ENCODE peak calls at places on chromosomes 5 and 9, in ten cellular contexts. One of them, this sample, is unnamed.

GRCh38 chr9:88355166-88355565 is 33.1 kb upstream of the SPIN1 start:
- DNase-seq in BJ: no peak
- DNase-seq in neural crest cell: no peak
- DNase-seq in heart left ventricle: no peak
- DNase-seq in NB4: no peak
- DNase-seq in mesothelial cell of epicardium: no peak
- DNase-seq in foreskin fibroblast: peak; percentile 41
- DNase-seq in colonic mucosa: no peak
- DNase-seq in fibroblast of lung: peak; percentile 7
- DNase-seq in GM20000: no peak
- DNase-seq in this sample: no peak

GRCh38 chr9:128113526-128114325 is 13.8 kb downstream of the PTGES2 start:
- DNase-seq in BJ: no peak
- DNase-seq in neural crest cell: no peak
- DNase-seq in heart left ventricle: peak; percentile 22
- DNase-seq in NB4: no peak
- DNase-seq in mesothelial cell of epicardium: no peak
- DNase-seq in foreskin fibroblast: no peak
- DNase-seq in colonic mucosa: no peak
- DNase-seq in fibroblast of lung: no peak
- DNase-seq in GM20000: no peak
- DNase-seq in this sample: no peak

GRCh38 chr5:120388016-120388781 is 75.9 kb upstream of the PRR16 start:
- DNase-seq in BJ: peak; percentile 94
- DNase-seq in neural crest cell: no peak
- DNase-seq in heart left ventricle: no peak
- DNase-seq in NB4: peak; percentile 89
- DNase-seq in mesothelial cell of epicardium: no peak
- DNase-seq in foreskin fibroblast: peak; percentile 91
- DNase-seq in colonic mucosa: no peak
- DNase-seq in fibroblast of lung: peak; percentile 98
- DNase-seq in GM20000: no peak
- DNase-seq in this sample: peak; percentile 76

GRCh38 chr9:129143031-129143441 is 31.8 kb downstream of the PTPA start:
- DNase-seq in BJ: peak; percentile 72
- DNase-seq in neural crest cell: peak; percentile 83
- DNase-seq in heart left ventricle: peak; percentile 93
- DNase-seq in NB4: peak; percentile 71
- DNase-seq in mesothelial cell of epicardium: peak; percentile 85
- DNase-seq in foreskin fibroblast: peak; percentile 97
- DNase-seq in colonic mucosa: peak; percentile 91
- DNase-seq in fibroblast of lung: peak; percentile 94
- DNase-seq in GM20000: peak; percentile 83
- DNase-seq in this sample: no peak

GRCh38 chr5:168788786-168789185 is 209.6 kb upstream of the PANK3 start:
- DNase-seq in BJ: no peak
- DNase-seq in neural crest cell: no peak
- DNase-seq in heart left ventricle: no peak
- DNase-seq in NB4: no peak
- DNase-seq in mesothelial cell of epicardium: no peak
- DNase-seq in foreskin fibroblast: no peak
- DNase-seq in colonic mucosa: no peak
- DNase-seq in fibroblast of lung: no peak
- DNase-seq in GM20000: no peak
- DNase-seq in this sample: no peak

GRCh38 chr9:105065119-105066088 is 137.4 kb upstream of the ABCA1 start:
- DNase-seq in BJ: no peak
- DNase-seq in neural crest cell: no peak
- DNase-seq in heart left ventricle: no peak
- DNase-seq in NB4: no peak
- DNase-seq in mesothelial cell of epicardium: no peak
- DNase-seq in foreskin fibroblast: no peak
- DNase-seq in colonic mucosa: peak; percentile 30
- DNase-seq in fibroblast of lung: no peak
- DNase-seq in GM20000: no peak
- DNase-seq in this sample: no peak

GRCh38 chr9:114844766-114845165 is 38.9 kb upstream of the TNFSF15 start:
- DNase-seq in BJ: no peak
- DNase-seq in neural crest cell: no peak
- DNase-seq in heart left ventricle: no peak
- DNase-seq in NB4: no peak
- DNase-seq in mesothelial cell of epicardium: no peak
- DNase-seq in foreskin fibroblast: no peak
- DNase-seq in colonic mucosa: no peak
- DNase-seq in fibroblast of lung: no peak
- DNase-seq in GM20000: no peak
- DNase-seq in this sample: no peak

GRCh38 chr9:5799314-5799713 is 33.6 kb downstream of the ERMP1 start:
- DNase-seq in BJ: no peak
- DNase-seq in neural crest cell: no peak
- DNase-seq in heart left ventricle: no peak
- DNase-seq in NB4: peak; percentile 75
- DNase-seq in mesothelial cell of epicardium: no peak
- DNase-seq in foreskin fibroblast: peak; percentile 76
- DNase-seq in colonic mucosa: no peak
- DNase-seq in fibroblast of lung: peak; percentile 74
- DNase-seq in GM20000: peak; percentile 11
- DNase-seq in this sample: peak; percentile 8

GRCh38 chr5:56259002-56259511 is 25.9 kb upstream of the ANKRD55 start:
- DNase-seq in BJ: peak; percentile 96
- DNase-seq in neural crest cell: no peak
- DNase-seq in heart left ventricle: no peak
- DNase-seq in NB4: peak; percentile 70
- DNase-seq in mesothelial cell of epicardium: no peak
- DNase-seq in foreskin fibroblast: peak; percentile 92
- DNase-seq in colonic mucosa: no peak
- DNase-seq in fibroblast of lung: peak; percentile 96
- DNase-seq in GM20000: no peak
- DNase-seq in this sample: peak; percentile 60

GRCh38 chr9:38626006-38626405 is 5.6 kb upstream of the ANKRD18A start:
- DNase-seq in BJ: no peak
- DNase-seq in neural crest cell: no peak
- DNase-seq in heart left ventricle: no peak
- DNase-seq in NB4: no peak
- DNase-seq in mesothelial cell of epicardium: no peak
- DNase-seq in foreskin fibroblast: no peak
- DNase-seq in colonic mucosa: no peak
- DNase-seq in fibroblast of lung: no peak
- DNase-seq in GM20000: no peak
- DNase-seq in this sample: no peak

GRCh38 chr9:38746303-38746702 is 26.4 kb upstream of the FAM240B start:
- DNase-seq in BJ: no peak
- DNase-seq in neural crest cell: no peak
- DNase-seq in heart left ventricle: no peak
- DNase-seq in NB4: no peak
- DNase-seq in mesothelial cell of epicardium: no peak
- DNase-seq in foreskin fibroblast: no peak
- DNase-seq in colonic mucosa: no peak
- DNase-seq in fibroblast of lung: no peak
- DNase-seq in GM20000: no peak
- DNase-seq in this sample: no peak

GRCh38 chr5:75510417-75510835 is 1.0 kb downstream of the CERT1 start:
- DNase-seq in BJ: no peak
- DNase-seq in neural crest cell: no peak
- DNase-seq in heart left ventricle: no peak
- DNase-seq in NB4: peak; percentile 53
- DNase-seq in mesothelial cell of epicardium: no peak
- DNase-seq in foreskin fibroblast: peak; percentile 61
- DNase-seq in colonic mucosa: no peak
- DNase-seq in fibroblast of lung: peak; percentile 50
- DNase-seq in GM20000: peak; percentile 12
- DNase-seq in this sample: no peak

GRCh38 chr5:172114875-172115422 is 73.1 kb downstream of the STK10 start:
- DNase-seq in BJ: no peak
- DNase-seq in neural crest cell: no peak
- DNase-seq in heart left ventricle: peak; percentile 68
- DNase-seq in NB4: peak; percentile 100
- DNase-seq in mesothelial cell of epicardium: no peak
- DNase-seq in foreskin fibroblast: no peak
- DNase-seq in colonic mucosa: peak; percentile 49
- DNase-seq in fibroblast of lung: no peak
- DNase-seq in GM20000: peak; percentile 84
- DNase-seq in this sample: no peak

GRCh38 chr5:176629853-176630680 is at the start of the genes EIF4E1B and SNCB:
- DNase-seq in BJ: no peak
- DNase-seq in neural crest cell: peak; percentile 53
- DNase-seq in heart left ventricle: no peak
- DNase-seq in NB4: no peak
- DNase-seq in mesothelial cell of epicardium: peak; percentile 64
- DNase-seq in foreskin fibroblast: peak; percentile 80
- DNase-seq in colonic mucosa: no peak
- DNase-seq in fibroblast of lung: peak; percentile 30
- DNase-seq in GM20000: peak; percentile 86
- DNase-seq in this sample: no peak
- TF ChIP-seq CTCF in BJ: no peak
- TF ChIP-seq CTCF in neural crest cell: no peak
- TF ChIP-seq CTCF in heart left ventricle: peak; percentile 20
- TF ChIP-seq CTCF in NB4: no peak
- TF ChIP-seq CTCF in mesothelial cell of epicardium: no peak
- TF ChIP-seq CTCF in foreskin fibroblast: no peak
- TF ChIP-seq CTCF in colonic mucosa: no peak
- TF ChIP-seq CTCF in fibroblast of lung: no peak
- TF ChIP-seq CTCF in GM20000: no peak
- TF ChIP-seq CTCF in this sample: no peak

DNA sequence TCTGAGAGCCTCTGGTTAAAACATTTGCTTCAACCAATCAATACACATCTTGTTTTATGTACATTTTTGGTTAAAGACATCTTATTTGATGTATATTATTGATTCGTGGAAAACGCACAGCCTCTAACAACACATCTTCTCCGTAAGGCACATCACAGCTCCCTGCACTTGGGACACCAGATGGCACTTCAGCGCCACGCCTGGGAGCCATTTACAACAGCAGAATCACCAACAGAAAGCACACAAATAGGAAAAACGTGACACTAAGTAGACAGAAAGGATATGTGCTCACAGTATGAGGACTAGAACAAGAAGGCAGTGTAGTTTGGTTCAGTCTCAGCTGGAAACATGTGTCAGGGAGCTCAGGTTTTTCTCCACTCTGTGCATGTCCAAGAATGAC is 199.7 kb downstream of the ROR2 start:
- DNase-seq in BJ: no peak
- DNase-seq in neural crest cell: no peak
- DNase-seq in heart left ventricle: no peak
- DNase-seq in NB4: no peak
- DNase-seq in mesothelial cell of epicardium: no peak
- DNase-seq in foreskin fibroblast: peak; percentile 69
- DNase-seq in colonic mucosa: peak; percentile 31
- DNase-seq in fibroblast of lung: no peak
- DNase-seq in GM20000: no peak
- DNase-seq in this sample: no peak
- TF ChIP-seq CTCF in BJ: peak; percentile 19
- TF ChIP-seq CTCF in neural crest cell: no peak
- TF ChIP-seq CTCF in heart left ventricle: no peak
- TF ChIP-seq CTCF in NB4: no peak
- TF ChIP-seq CTCF in mesothelial cell of epicardium: no peak
- TF ChIP-seq CTCF in foreskin fibroblast: peak; percentile 23
- TF ChIP-seq CTCF in colonic mucosa: no peak
- TF ChIP-seq CTCF in fibroblast of lung: no peak
- TF ChIP-seq CTCF in GM20000: no peak
- TF ChIP-seq CTCF in this sample: peak; percentile 33

GRCh38 chr9:132901859-132902831 is 23.4 kb downstream of the SPACA9 start:
- DNase-seq in BJ: peak; percentile 40
- DNase-seq in neural crest cell: peak; percentile 92
- DNase-seq in heart left ventricle: peak; percentile 44
- DNase-seq in NB4: peak; percentile 85
- DNase-seq in mesothelial cell of epicardium: peak; percentile 88
- DNase-seq in foreskin fibroblast: peak; percentile 88
- DNase-seq in colonic mucosa: peak; percentile 65
- DNase-seq in fibroblast of lung: peak; percentile 83
- DNase-seq in GM20000: peak; percentile 82
- DNase-seq in this sample: peak; percentile 52
- TF ChIP-seq CTCF in BJ: peak; percentile 91
- TF ChIP-seq CTCF in neural crest cell: peak; percentile 97
- TF ChIP-seq CTCF in heart left ventricle: peak; percentile 92
- TF ChIP-seq CTCF in NB4: peak; percentile 81
- TF ChIP-seq CTCF in mesothelial cell of epicardium: peak; percentile 98
- TF ChIP-seq CTCF in foreskin fibroblast: peak; percentile 90
- TF ChIP-seq CTCF in colonic mucosa: peak; percentile 89
- TF ChIP-seq CTCF in fibroblast of lung: peak; percentile 92
- TF ChIP-seq CTCF in GM20000: peak; percentile 66
- TF ChIP-seq CTCF in this sample: peak; percentile 83

GRCh38 chr5:94893404-94894145 is 275.1 kb downstream of the SLF1 start:
- DNase-seq in BJ: no peak
- DNase-seq in neural crest cell: no peak
- DNase-seq in heart left ventricle: no peak
- DNase-seq in NB4: peak; percentile 15
- DNase-seq in mesothelial cell of epicardium: no peak
- DNase-seq in foreskin fibroblast: peak; percentile 24
- DNase-seq in colonic mucosa: no peak
- DNase-seq in fibroblast of lung: peak; percentile 56
- DNase-seq in GM20000: no peak
- DNase-seq in this sample: no peak
- TF ChIP-seq CTCF in BJ: peak; percentile 38
- TF ChIP-seq CTCF in neural crest cell: peak; percentile 70
- TF ChIP-seq CTCF in heart left ventricle: peak; percentile 21
- TF ChIP-seq CTCF in NB4: no peak
- TF ChIP-seq CTCF in mesothelial cell of epicardium: no peak
- TF ChIP-seq CTCF in foreskin fibroblast: peak; percentile 32
- TF ChIP-seq CTCF in colonic mucosa: no peak
- TF ChIP-seq CTCF in fibroblast of lung: peak; percentile 59
- TF ChIP-seq CTCF in GM20000: no peak
- TF ChIP-seq CTCF in this sample: peak; percentile 20

DNA sequence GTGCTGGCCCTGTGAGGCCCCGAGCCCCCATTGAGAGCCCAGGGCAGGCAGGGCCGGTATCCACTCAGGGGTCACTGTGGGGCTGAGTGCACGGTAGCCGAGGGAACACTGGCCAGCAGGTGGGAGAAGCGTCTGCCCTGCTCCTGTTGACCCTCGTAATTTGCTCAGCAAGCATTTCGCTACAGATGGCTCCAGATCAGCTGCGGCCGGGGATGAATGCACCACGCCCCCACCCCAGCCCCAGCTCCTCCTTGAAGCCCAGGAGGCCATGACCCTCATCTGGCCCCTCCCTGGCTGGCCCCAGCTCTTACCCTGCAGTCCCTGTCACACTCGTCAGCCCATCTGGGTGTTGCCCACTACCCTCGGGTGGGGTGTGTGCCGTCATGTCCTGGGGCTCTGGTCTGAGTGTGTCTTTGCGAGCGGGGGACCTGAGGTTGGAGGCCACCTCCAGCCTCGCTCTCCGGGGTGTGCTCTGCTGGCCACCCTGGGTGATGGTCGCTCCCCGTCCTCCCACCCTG is 6.1 kb upstream of the NRARP start:
- DNase-seq in BJ: no peak
- DNase-seq in neural crest cell: no peak
- DNase-seq in heart left ventricle: no peak
- DNase-seq in NB4: no peak
- DNase-seq in mesothelial cell of epicardium: no peak
- DNase-seq in foreskin fibroblast: no peak
- DNase-seq in colonic mucosa: no peak
- DNase-seq in fibroblast of lung: no peak
- DNase-seq in GM20000: no peak
- DNase-seq in this sample: no peak
- TF ChIP-seq CTCF in BJ: no peak
- TF ChIP-seq CTCF in neural crest cell: no peak
- TF ChIP-seq CTCF in heart left ventricle: no peak
- TF ChIP-seq CTCF in NB4: no peak
- TF ChIP-seq CTCF in mesothelial cell of epicardium: no peak
- TF ChIP-seq CTCF in foreskin fibroblast: no peak
- TF ChIP-seq CTCF in colonic mucosa: no peak
- TF ChIP-seq CTCF in fibroblast of lung: no peak
- TF ChIP-seq CTCF in GM20000: no peak
- TF ChIP-seq CTCF in this sample: no peak